ENCODE peak calls at places on chromosomes 6 and 20, in ten cellular contexts. One of them, this sample, is unnamed.

GRCh38 chr6:25061289-25061945 is 125.7 kb upstream of the RIPOR2 start:
- DNase-seq in lower leg skin: no peak
- DNase-seq in ovary: peak; percentile 56
- DNase-seq in A549: no peak
- DNase-seq in astrocyte: peak; percentile 16
- DNase-seq in GM12864: no peak
- DNase-seq in endothelial cell: no peak
- DNase-seq in fibroblast of lung: no peak
- DNase-seq in CD8-positive, alpha-beta T cell: no peak
- DNase-seq in cardiac fibroblast: no peak
- DNase-seq in this sample: no peak

GRCh38 chr6:125191916-125192609 is 38.5 kb downstream of the TPD52L1 start:
- DNase-seq in endothelial cell: peak; percentile 37
- DNase-seq in GM12864: peak; percentile 21
- DNase-seq in astrocyte: peak; percentile 80
- DNase-seq in fibroblast of lung: peak; percentile 84
- DNase-seq in CD8-positive, alpha-beta T cell: peak; percentile 21
- DNase-seq in cardiac fibroblast: peak; percentile 88
- DNase-seq in A549: peak; percentile 47
- DNase-seq in ovary: peak; percentile 56
- DNase-seq in lower leg skin: peak; percentile 67
- DNase-seq in this sample: peak; percentile 21

GRCh38 chr20:58213112-58213511 is 15.3 kb downstream of the ANKRD60 start:
- DNase-seq in A549: peak; percentile 48
- DNase-seq in GM12864: no peak
- DNase-seq in ovary: no peak
- DNase-seq in lower leg skin: no peak
- DNase-seq in cardiac fibroblast: no peak
- DNase-seq in astrocyte: no peak
- DNase-seq in endothelial cell: no peak
- DNase-seq in CD8-positive, alpha-beta T cell: no peak
- DNase-seq in fibroblast of lung: no peak
- DNase-seq in this sample: no peak

GRCh38 chr6:157549468-157549745 is 168.4 kb downstream of the ZDHHC14 start:
- DNase-seq in endothelial cell: no peak
- DNase-seq in CD8-positive, alpha-beta T cell: no peak
- DNase-seq in astrocyte: no peak
- DNase-seq in fibroblast of lung: no peak
- DNase-seq in lower leg skin: no peak
- DNase-seq in A549: no peak
- DNase-seq in GM12864: no peak
- DNase-seq in cardiac fibroblast: no peak
- DNase-seq in ovary: no peak
- DNase-seq in this sample: no peak

GRCh38 chr6:106383573-106383972 is 23.1 kb downstream of the CRYBG1 start:
- DNase-seq in endothelial cell: no peak
- DNase-seq in lower leg skin: no peak
- DNase-seq in A549: no peak
- DNase-seq in ovary: no peak
- DNase-seq in CD8-positive, alpha-beta T cell: no peak
- DNase-seq in fibroblast of lung: peak; percentile 5
- DNase-seq in astrocyte: no peak
- DNase-seq in GM12864: no peak
- DNase-seq in cardiac fibroblast: no peak
- DNase-seq in this sample: no peak

GRCh38 chr20:60143450-60143849 is 185.2 kb downstream of the CDH26 start:
- DNase-seq in astrocyte: no peak
- DNase-seq in GM12864: no peak
- DNase-seq in cardiac fibroblast: no peak
- DNase-seq in CD8-positive, alpha-beta T cell: no peak
- DNase-seq in fibroblast of lung: no peak
- DNase-seq in lower leg skin: no peak
- DNase-seq in A549: no peak
- DNase-seq in ovary: no peak
- DNase-seq in endothelial cell: no peak
- DNase-seq in this sample: no peak

GRCh38 chr20:35093245-35093884 is 758 bp upstream of the TRPC4AP start:
- DNase-seq in cardiac fibroblast: peak; percentile 67
- DNase-seq in fibroblast of lung: peak; percentile 71
- DNase-seq in ovary: no peak
- DNase-seq in endothelial cell: no peak
- DNase-seq in CD8-positive, alpha-beta T cell: no peak
- DNase-seq in astrocyte: peak; percentile 72
- DNase-seq in lower leg skin: no peak
- DNase-seq in GM12864: no peak
- DNase-seq in A549: peak; percentile 47
- DNase-seq in this sample: no peak

GRCh38 chr6:152642578-152643375 is 5.6 kb upstream of the SYNE1 start:
- DNase-seq in GM12864: peak; percentile 22
- DNase-seq in endothelial cell: peak; percentile 63
- DNase-seq in astrocyte: peak; percentile 20
- DNase-seq in CD8-positive, alpha-beta T cell: no peak
- DNase-seq in ovary: peak; percentile 76
- DNase-seq in fibroblast of lung: peak; percentile 18
- DNase-seq in A549: peak; percentile 18
- DNase-seq in lower leg skin: peak; percentile 41
- DNase-seq in cardiac fibroblast: peak; percentile 76
- DNase-seq in this sample: peak; percentile 51

GRCh38 chr6:34673079-34673478 is 23.5 kb downstream of the ILRUN start:
- DNase-seq in GM12864: no peak
- DNase-seq in endothelial cell: no peak
- DNase-seq in ovary: no peak
- DNase-seq in astrocyte: no peak
- DNase-seq in cardiac fibroblast: no peak
- DNase-seq in fibroblast of lung: no peak
- DNase-seq in CD8-positive, alpha-beta T cell: no peak
- DNase-seq in lower leg skin: no peak
- DNase-seq in A549: no peak
- DNase-seq in this sample: no peak

GRCh38 chr6:134217110-134217509 is 100.8 kb downstream of the SGK1 start:
- DNase-seq in CD8-positive, alpha-beta T cell: no peak
- DNase-seq in astrocyte: peak; percentile 42
- DNase-seq in fibroblast of lung: no peak
- DNase-seq in cardiac fibroblast: no peak
- DNase-seq in endothelial cell: no peak
- DNase-seq in lower leg skin: no peak
- DNase-seq in A549: no peak
- DNase-seq in ovary: no peak
- DNase-seq in GM12864: no peak
- DNase-seq in this sample: no peak

GRCh38 chr6:129748212-129748900 is 38.4 kb upstream of the ARHGAP18 start:
- DNase-seq in endothelial cell: no peak
- DNase-seq in ovary: no peak
- DNase-seq in fibroblast of lung: peak; percentile 76
- DNase-seq in cardiac fibroblast: peak; percentile 50
- DNase-seq in A549: no peak
- DNase-seq in astrocyte: peak; percentile 30
- DNase-seq in GM12864: peak; percentile 89
- DNase-seq in CD8-positive, alpha-beta T cell: peak; percentile 26
- DNase-seq in lower leg skin: peak; percentile 42
- DNase-seq in this sample: peak; percentile 24

GRCh38 chr6:33208089-33208967 is at the start of gene RING1:
- DNase-seq in astrocyte: peak; percentile 44
- DNase-seq in cardiac fibroblast: peak; percentile 82
- DNase-seq in lower leg skin: peak; percentile 80
- DNase-seq in fibroblast of lung: peak; percentile 71
- DNase-seq in GM12864: no peak
- DNase-seq in A549: peak; percentile 72
- DNase-seq in endothelial cell: peak; percentile 68
- DNase-seq in CD8-positive, alpha-beta T cell: peak; percentile 83
- DNase-seq in ovary: peak; percentile 94
- DNase-seq in this sample: peak; percentile 88

GRCh38 chr20:38109025-38109541 is 56.0 kb downstream of the TGM2 start:
- DNase-seq in A549: no peak
- DNase-seq in cardiac fibroblast: peak; percentile 81
- DNase-seq in fibroblast of lung: peak; percentile 97
- DNase-seq in ovary: no peak
- DNase-seq in astrocyte: peak; percentile 52
- DNase-seq in GM12864: no peak
- DNase-seq in CD8-positive, alpha-beta T cell: no peak
- DNase-seq in lower leg skin: peak; percentile 47
- DNase-seq in endothelial cell: no peak
- DNase-seq in this sample: no peak

GRCh38 chr6:139754898-139755754 is 380.7 kb upstream of the CITED2 start:
- DNase-seq in fibroblast of lung: peak; percentile 59
- DNase-seq in endothelial cell: no peak
- DNase-seq in ovary: no peak
- DNase-seq in cardiac fibroblast: no peak
- DNase-seq in CD8-positive, alpha-beta T cell: no peak
- DNase-seq in GM12864: no peak
- DNase-seq in A549: no peak
- DNase-seq in astrocyte: no peak
- DNase-seq in lower leg skin: no peak
- DNase-seq in this sample: no peak

GRCh38 chr6:139115980-139116758 is 18.7 kb upstream of the HECA start:
- DNase-seq in cardiac fibroblast: no peak
- DNase-seq in CD8-positive, alpha-beta T cell: no peak
- DNase-seq in lower leg skin: no peak
- DNase-seq in ovary: no peak
- DNase-seq in fibroblast of lung: no peak
- DNase-seq in A549: no peak
- DNase-seq in endothelial cell: no peak
- DNase-seq in astrocyte: no peak
- DNase-seq in GM12864: no peak
- DNase-seq in this sample: no peak

GRCh38 chr20:50346372-50347347 is 156.0 kb downstream of the CEBPB start:
- DNase-seq in cardiac fibroblast: peak; percentile 95
- DNase-seq in astrocyte: peak; percentile 73
- DNase-seq in ovary: peak; percentile 87
- DNase-seq in GM12864: no peak
- DNase-seq in CD8-positive, alpha-beta T cell: no peak
- DNase-seq in fibroblast of lung: peak; percentile 94
- DNase-seq in lower leg skin: peak; percentile 89
- DNase-seq in endothelial cell: no peak
- DNase-seq in A549: no peak
- DNase-seq in this sample: no peak

DNA sequence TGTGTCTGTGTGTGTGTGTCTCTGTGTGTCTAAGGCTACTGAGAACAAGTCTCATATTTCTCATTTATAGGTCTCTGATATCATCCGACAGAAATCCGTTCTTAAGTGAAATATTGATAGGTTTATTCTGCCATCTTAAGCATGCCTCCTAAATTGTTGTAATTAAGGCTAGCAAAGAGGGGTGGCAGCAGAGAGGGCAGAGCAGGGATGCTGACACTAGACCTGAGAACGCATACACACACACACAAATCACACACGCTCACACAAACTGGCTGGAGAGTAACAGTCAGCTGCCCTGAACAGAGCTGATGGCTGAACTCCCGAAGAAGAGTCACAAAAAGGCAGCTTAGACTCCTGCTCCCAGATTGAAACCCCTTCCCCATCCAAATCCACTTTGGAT is 85.0 kb upstream of the LRFN2 start:
- DNase-seq in GM12864: no peak
- DNase-seq in A549: no peak
- DNase-seq in endothelial cell: no peak
- DNase-seq in astrocyte: no peak
- DNase-seq in lower leg skin: no peak
- DNase-seq in cardiac fibroblast: no peak
- DNase-seq in CD8-positive, alpha-beta T cell: no peak
- DNase-seq in ovary: no peak
- DNase-seq in fibroblast of lung: no peak
- DNase-seq in this sample: no peak
- TF ChIP-seq CTCF in GM12864: no peak
- TF ChIP-seq CTCF in A549: no peak
- TF ChIP-seq CTCF in endothelial cell: no peak
- TF ChIP-seq CTCF in astrocyte: no peak
- TF ChIP-seq CTCF in lower leg skin: no peak
- TF ChIP-seq CTCF in cardiac fibroblast: no peak
- TF ChIP-seq CTCF in CD8-positive, alpha-beta T cell: no peak
- TF ChIP-seq CTCF in ovary: no peak
- TF ChIP-seq CTCF in fibroblast of lung: peak; percentile 1
- TF ChIP-seq CTCF in this sample: no peak

DNA sequence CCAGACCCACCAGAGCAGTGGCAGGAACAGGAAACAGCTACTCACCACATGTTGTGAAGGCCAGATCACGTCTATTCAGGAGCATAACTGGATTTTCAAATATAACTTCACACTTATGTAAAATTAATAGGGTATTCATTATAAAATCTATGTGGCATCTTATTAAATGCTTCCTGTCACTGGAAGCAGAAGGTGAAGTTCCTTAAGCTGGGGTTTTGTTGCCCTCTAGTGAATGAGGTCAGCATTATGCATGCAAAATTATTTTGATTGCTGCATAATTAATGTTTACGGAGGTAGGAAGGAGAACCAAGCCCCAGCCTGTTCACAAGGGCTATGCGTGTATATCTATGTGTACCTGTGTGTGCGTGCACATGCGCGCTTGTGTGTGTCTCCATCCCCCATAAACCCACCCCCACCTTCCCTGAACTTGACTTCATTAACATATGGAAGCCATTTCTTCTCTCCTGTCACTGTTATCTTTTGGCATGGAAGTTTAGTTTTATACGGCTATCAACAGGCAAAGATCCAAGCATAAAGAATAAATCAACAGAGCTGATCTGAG is 90.3 kb upstream of the CDH4 start:
- DNase-seq in endothelial cell: no peak
- DNase-seq in A549: no peak
- DNase-seq in ovary: no peak
- DNase-seq in GM12864: no peak
- DNase-seq in CD8-positive, alpha-beta T cell: no peak
- DNase-seq in cardiac fibroblast: no peak
- DNase-seq in astrocyte: no peak
- DNase-seq in fibroblast of lung: peak; percentile 45
- DNase-seq in lower leg skin: no peak
- DNase-seq in this sample: no peak
- TF ChIP-seq CTCF in endothelial cell: no peak
- TF ChIP-seq CTCF in A549: peak; percentile 25
- TF ChIP-seq CTCF in ovary: no peak
- TF ChIP-seq CTCF in GM12864: no peak
- TF ChIP-seq CTCF in CD8-positive, alpha-beta T cell: no peak
- TF ChIP-seq CTCF in cardiac fibroblast: no peak
- TF ChIP-seq CTCF in astrocyte: no peak
- TF ChIP-seq CTCF in fibroblast of lung: peak; percentile 36
- TF ChIP-seq CTCF in lower leg skin: no peak
- TF ChIP-seq CTCF in this sample: no peak

DNA sequence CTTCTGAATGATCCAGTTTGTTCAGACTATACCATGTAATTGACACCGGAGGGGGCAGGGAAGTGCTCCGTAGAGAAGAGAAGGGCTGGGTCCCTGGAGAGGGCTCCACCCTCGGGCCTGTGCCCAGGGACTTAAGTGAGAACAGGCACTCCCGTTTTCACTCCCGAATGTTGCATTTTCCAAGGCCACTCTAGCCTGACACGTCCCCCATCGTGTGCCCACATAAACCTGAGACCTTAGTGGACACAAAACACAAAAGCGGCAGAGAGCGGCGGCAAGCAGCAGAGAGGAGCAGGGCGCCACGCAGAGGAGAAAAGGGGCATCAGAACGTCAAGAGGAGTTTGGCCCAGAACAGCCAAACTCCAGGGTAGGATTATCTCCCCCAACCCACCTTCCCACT is 1405.1 kb downstream of the GRIK2 start:
- DNase-seq in cardiac fibroblast: no peak
- DNase-seq in ovary: no peak
- DNase-seq in endothelial cell: peak; percentile 56
- DNase-seq in astrocyte: no peak
- DNase-seq in fibroblast of lung: no peak
- DNase-seq in CD8-positive, alpha-beta T cell: no peak
- DNase-seq in GM12864: no peak
- DNase-seq in lower leg skin: no peak
- DNase-seq in A549: no peak
- DNase-seq in this sample: no peak
- TF ChIP-seq CTCF in cardiac fibroblast: no peak
- TF ChIP-seq CTCF in ovary: no peak
- TF ChIP-seq CTCF in endothelial cell: no peak
- TF ChIP-seq CTCF in astrocyte: no peak
- TF ChIP-seq CTCF in fibroblast of lung: no peak
- TF ChIP-seq CTCF in CD8-positive, alpha-beta T cell: no peak
- TF ChIP-seq CTCF in GM12864: no peak
- TF ChIP-seq CTCF in lower leg skin: no peak
- TF ChIP-seq CTCF in A549: no peak
- TF ChIP-seq CTCF in this sample: no peak

GRCh38 chr20:45545754-45546453 is 1.3 kb downstream of the EPPIN start:
- DNase-seq in CD8-positive, alpha-beta T cell: no peak
- DNase-seq in astrocyte: peak; percentile 2
- DNase-seq in ovary: no peak
- DNase-seq in lower leg skin: no peak
- DNase-seq in cardiac fibroblast: peak; percentile 50
- DNase-seq in A549: peak; percentile 21
- DNase-seq in GM12864: no peak
- DNase-seq in endothelial cell: no peak
- DNase-seq in fibroblast of lung: peak; percentile 48
- DNase-seq in this sample: no peak
- TF ChIP-seq CTCF in CD8-positive, alpha-beta T cell: no peak
- TF ChIP-seq CTCF in astrocyte: peak; percentile 43
- TF ChIP-seq CTCF in ovary: no peak
- TF ChIP-seq CTCF in lower leg skin: no peak
- TF ChIP-seq CTCF in cardiac fibroblast: peak; percentile 26
- TF ChIP-seq CTCF in A549: peak; percentile 38
- TF ChIP-seq CTCF in GM12864: peak; percentile 19
- TF ChIP-seq CTCF in endothelial cell: peak; percentile 34
- TF ChIP-seq CTCF in fibroblast of lung: peak; percentile 35
- TF ChIP-seq CTCF in this sample: no peak